ENCODE peak calls at places on chromosomes 5 and 9, in six cellular contexts. Y, H, E, D, Z and A are unnamed samples. For H3K36me3, the result is how much of the 10 kb centered on the place peaks cover.

GRCh38 chr9:89174291-89174690 is 4.3 kb downstream of the SHC3 start:
- DNase-seq in Y (no peak), Z (no peak), D (no peak), E (no peak), H (no peak), A (no peak)

GRCh38 chr9:93203713-93204469 is 20.0 kb downstream of the WNK2 start:
- DNase-seq in D (no peak), H (no peak), Y (no peak), Z (no peak), E (no peak), A (no peak)

GRCh38 chr9:78573205-78573604 is 276.3 kb downstream of the PSAT1 start:
- DNase-seq in Y (no peak), E (no peak), H (no peak), Z (no peak), D (no peak), A (no peak)

GRCh38 chr9:113875917-113876805 is at the start of gene ZNF618:
- DNase-seq in D (no peak), Y (no peak), H (no peak), Z (peak), E (no peak), A (no peak)

GRCh38 chr5:96567188-96567587 is 95.0 kb upstream of the CAST start:
- DNase-seq in E (peak), Y (peak), H (no peak), D (no peak), Z (no peak), A (no peak)

GRCh38 chr5:136194611-136195010 is 1.6 kb upstream of the SMIM32 start:
- DNase-seq in H (no peak), E (no peak), D (no peak), Z (no peak), Y (no peak), A (no peak)

GRCh38 chr5:164048527-164048926 is 543.1 kb downstream of the MAT2B start:
- DNase-seq in H (no peak), Z (no peak), Y (peak), D (no peak), E (no peak), A (no peak)

GRCh38 chr9:36762958-36763357 is 190.3 kb downstream of the MELK start:
- DNase-seq in D (no peak), Y (no peak), E (no peak), Z (no peak), H (no peak), A (no peak)

GRCh38 chr9:38079410-38080105 is 10.5 kb upstream of the SHB start:
- DNase-seq in Y (no peak), Z (no peak), D (peak), E (no peak), H (no peak), A (no peak)

GRCh38 chr5:134127376-134127861 is 12.9 kb downstream of the TCF7 start:
- DNase-seq in H (no peak), E (no peak), D (no peak), Y (peak), Z (peak), A (no peak)

GRCh38 chr9:18726546-18726945 is 252.6 kb downstream of the ADAMTSL1 start:
- DNase-seq in E (no peak), H (no peak), D (no peak), Z (no peak), Y (no peak), A (no peak)

GRCh38 chr5:18068851-18069250 is 434.6 kb downstream of the TAF11L14 start:
- DNase-seq in E (no peak), Y (no peak), D (no peak), H (no peak), Z (no peak), A (no peak)

GRCh38 chr9:101705135-101705661 is 33.2 kb downstream of the GRIN3A start:
- DNase-seq in E (no peak), Z (no peak), H (peak), D (no peak), Y (peak), A (no peak)

GRCh38 chr9:74770508-74771261 is 117.0 kb downstream of the TRPM6 start:
- DNase-seq in Y (no peak), D (no peak), Z (peak), H (no peak), E (no peak), A (no peak)

GRCh38 chr5:133357758-133358157 is 254.6 kb downstream of the FSTL4 start:
- DNase-seq in Z (no peak), H (no peak), D (no peak), E (no peak), Y (no peak), A (no peak)

GRCh38 chr5:154380263-154380662 is 65.5 kb upstream of the SAP30L start:
- DNase-seq in Z (no peak), D (no peak), H (no peak), E (no peak), Y (no peak), A (no peak)

GRCh38 chr5:2030131-2030530 is 147.4 kb upstream of the IRX4 start:
- DNase-seq in E (no peak), Y (no peak), Z (no peak), H (no peak), D (no peak), A (no peak)

GRCh38 chr5:179568731-179569130 is 18.4 kb downstream of the RUFY1 start:
- DNase-seq in H (no peak), Z (no peak), E (no peak), Y (no peak), D (no peak), A (no peak)
- H3K4me3 ChIP-seq in H (no peak), Z (no peak), E (no peak), Y (no peak), D (no peak), A (no peak)

GRCh38 chr9:128891354-128892222 is 9.7 kb downstream of the LRRC8A start:
- DNase-seq in D (no peak), H (no peak), Y (peak), Z (no peak), E (no peak), A (no peak)
- TF ChIP-seq CTCF in D (no peak), H (no peak), Y (no peak), Z (no peak), E (no peak), A (no peak)

GRCh38 chr9:131899248-131899882 is 159.5 kb upstream of the RAPGEF1 start:
- DNase-seq in Y (no peak), Z (no peak), D (no peak), H (no peak), E (no peak), A (no peak)

DNA sequence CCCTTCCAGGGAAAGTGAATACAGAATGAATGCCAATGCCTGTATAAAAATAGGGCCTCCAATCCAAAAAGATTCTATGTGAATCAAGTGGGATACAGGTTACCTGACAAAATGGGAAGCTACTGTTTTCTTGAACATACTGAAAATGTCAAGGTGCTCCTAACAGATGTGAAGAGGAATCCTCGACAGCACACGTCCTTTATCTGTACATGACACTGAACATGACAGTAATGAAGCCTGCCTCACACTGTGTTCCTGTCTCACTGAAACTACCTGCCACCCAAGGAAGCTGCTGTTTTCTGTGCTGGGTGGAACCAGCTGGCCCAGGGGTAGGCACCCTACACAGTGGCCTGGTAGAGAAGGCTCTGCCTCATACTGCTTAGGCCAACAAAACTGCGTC is 165.3 kb upstream of the RAPGEF1 start:
- DNase-seq in Z (no peak), Y (no peak), E (no peak), D (no peak), H (no peak), A (no peak)
- H3K36me3 ChIP-seq in Z (under half), Y (under half), E (under half), D (under half), H (under half), A (under half)

GRCh38 chr5:62043289-62044274 is 262.4 kb upstream of the KIF2A start:
- DNase-seq in H (no peak), Z (no peak), Y (no peak), E (no peak), D (no peak), A (no peak)
- H3K4me3 ChIP-seq in H (no peak), Z (no peak), Y (no peak), E (no peak), D (no peak), A (no peak)